ENCODE peak calls at places on chromosomes 5 and 9, in four cellular contexts. One of them, this sample, is unnamed.

GRCh38 chr9:99485461-99485860 is 263.4 kb downstream of the SEC61B start:
- DNase-seq in brain microvascular endothelial cell: peak; percentile 41
- DNase-seq in GM23248: peak; percentile 74
- DNase-seq in tibial artery: no peak
- DNase-seq in this sample: peak; percentile 48

GRCh38 chr5:50606179-50606578 is 60.3 kb upstream of the PARP8 start:
- DNase-seq in brain microvascular endothelial cell: no peak
- DNase-seq in GM23248: no peak
- DNase-seq in tibial artery: no peak
- DNase-seq in this sample: no peak

GRCh38 chr9:6907772-6908381 is 150.1 kb downstream of the KDM4C start:
- DNase-seq in brain microvascular endothelial cell: peak; percentile 24
- DNase-seq in GM23248: peak; percentile 48
- DNase-seq in tibial artery: no peak
- DNase-seq in this sample: no peak

GRCh38 chr9:105046907-105047651 is 119.1 kb upstream of the ABCA1 start:
- DNase-seq in brain microvascular endothelial cell: no peak
- DNase-seq in GM23248: no peak
- DNase-seq in tibial artery: no peak
- DNase-seq in this sample: no peak

GRCh38 chr5:174234388-174234787 is 188.9 kb downstream of the NSG2 start:
- DNase-seq in brain microvascular endothelial cell: no peak
- DNase-seq in GM23248: no peak
- DNase-seq in tibial artery: no peak
- DNase-seq in this sample: no peak

GRCh38 chr5:141766152-141766551 is 84.1 kb upstream of the ARAP3 start:
- DNase-seq in brain microvascular endothelial cell: no peak
- DNase-seq in GM23248: no peak
- DNase-seq in tibial artery: no peak
- DNase-seq in this sample: no peak

GRCh38 chr9:38339496-38339895 is 53.0 kb upstream of the ALDH1B1 start:
- DNase-seq in brain microvascular endothelial cell: no peak
- DNase-seq in GM23248: peak; percentile 82
- DNase-seq in tibial artery: no peak
- DNase-seq in this sample: no peak

GRCh38 chr9:72396247-72397091 is 31.5 kb upstream of the ZFAND5 start:
- DNase-seq in brain microvascular endothelial cell: no peak
- DNase-seq in GM23248: peak; percentile 53
- DNase-seq in tibial artery: no peak
- DNase-seq in this sample: peak; percentile 62

GRCh38 chr5:38431242-38431853 is 125.1 kb downstream of the LIFR start:
- DNase-seq in brain microvascular endothelial cell: no peak
- DNase-seq in GM23248: no peak
- DNase-seq in tibial artery: no peak
- DNase-seq in this sample: no peak

GRCh38 chr9:20512636-20513035 is 109.7 kb downstream of the MLLT3 start:
- DNase-seq in brain microvascular endothelial cell: no peak
- DNase-seq in GM23248: peak; percentile 41
- DNase-seq in tibial artery: no peak
- DNase-seq in this sample: peak; percentile 11

GRCh38 chr5:38607930-38608545 is 51.6 kb upstream of the LIFR start:
- DNase-seq in brain microvascular endothelial cell: peak; percentile 45
- DNase-seq in GM23248: no peak
- DNase-seq in tibial artery: no peak
- DNase-seq in this sample: no peak

GRCh38 chr5:71384706-71385105 is 70.7 kb upstream of the BDP1 start:
- DNase-seq in brain microvascular endothelial cell: no peak
- DNase-seq in GM23248: no peak
- DNase-seq in tibial artery: no peak
- DNase-seq in this sample: no peak

GRCh38 chr5:41883940-41884339 is 13.7 kb upstream of the OXCT1 start:
- DNase-seq in brain microvascular endothelial cell: no peak
- DNase-seq in GM23248: no peak
- DNase-seq in tibial artery: no peak
- DNase-seq in this sample: no peak

GRCh38 chr9:111038336-111039202 is at the start of gene LPAR1:
- DNase-seq in brain microvascular endothelial cell: peak; percentile 39
- DNase-seq in GM23248: peak; percentile 80
- DNase-seq in tibial artery: peak; percentile 84
- DNase-seq in this sample: no peak

GRCh38 chr5:157217289-157218024 is 36.8 kb downstream of the ITK start:
- DNase-seq in brain microvascular endothelial cell: no peak
- DNase-seq in GM23248: no peak
- DNase-seq in tibial artery: no peak
- DNase-seq in this sample: no peak

GRCh38 chr9:108933231-108933630 is 693 bp downstream of the ELP1 start:
- DNase-seq in brain microvascular endothelial cell: peak; percentile 12
- DNase-seq in GM23248: peak; percentile 64
- DNase-seq in tibial artery: no peak
- DNase-seq in this sample: no peak

GRCh38 chr9:96258967-96259366 is 43.0 kb downstream of the HSD17B3 start:
- DNase-seq in brain microvascular endothelial cell: no peak
- DNase-seq in GM23248: no peak
- DNase-seq in tibial artery: no peak
- DNase-seq in this sample: no peak

GRCh38 chr5:123092696-123093095 is 3.7 kb downstream of the PRDM6 start:
- DNase-seq in brain microvascular endothelial cell: no peak
- DNase-seq in GM23248: no peak
- DNase-seq in tibial artery: no peak
- DNase-seq in this sample: no peak

GRCh38 chr5:43294226-43294625 is 19.0 kb downstream of the HMGCS1 start:
- DNase-seq in brain microvascular endothelial cell: peak; percentile 36
- DNase-seq in GM23248: peak; percentile 68
- DNase-seq in tibial artery: no peak
- DNase-seq in this sample: no peak

GRCh38 chr9:38038307-38039089 is 30.5 kb downstream of the SHB start:
- DNase-seq in brain microvascular endothelial cell: no peak
- DNase-seq in GM23248: no peak
- DNase-seq in tibial artery: no peak
- DNase-seq in this sample: no peak

DNA sequence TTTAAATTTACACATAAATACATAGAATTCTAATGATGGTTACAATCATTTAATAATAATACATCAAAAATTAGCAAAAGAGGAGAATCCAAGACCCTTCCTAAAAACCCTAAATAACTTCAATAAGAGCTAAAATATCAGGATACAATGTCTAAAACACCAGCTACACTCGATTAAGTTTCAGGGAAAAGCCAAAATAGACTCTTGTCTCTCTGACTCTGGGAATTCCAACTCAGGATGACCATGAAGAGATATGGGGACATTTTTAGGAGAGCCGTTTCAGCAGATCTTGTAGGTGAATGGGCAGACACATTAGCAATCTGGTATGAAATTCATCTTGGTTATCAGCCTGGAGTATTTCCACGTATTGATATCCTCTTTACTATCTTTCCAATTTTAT is 193.3 kb upstream of the NR3C1 start:
- DNase-seq in brain microvascular endothelial cell: no peak
- DNase-seq in GM23248: no peak
- DNase-seq in tibial artery: no peak
- DNase-seq in this sample: no peak
- H3K4me3 ChIP-seq in brain microvascular endothelial cell: no peak overlapping the region
- H3K4me3 ChIP-seq in GM23248: no peak overlapping the region
- H3K4me3 ChIP-seq in tibial artery: no peak overlapping the region
- H3K4me3 ChIP-seq in this sample: no peak overlapping the region

DNA sequence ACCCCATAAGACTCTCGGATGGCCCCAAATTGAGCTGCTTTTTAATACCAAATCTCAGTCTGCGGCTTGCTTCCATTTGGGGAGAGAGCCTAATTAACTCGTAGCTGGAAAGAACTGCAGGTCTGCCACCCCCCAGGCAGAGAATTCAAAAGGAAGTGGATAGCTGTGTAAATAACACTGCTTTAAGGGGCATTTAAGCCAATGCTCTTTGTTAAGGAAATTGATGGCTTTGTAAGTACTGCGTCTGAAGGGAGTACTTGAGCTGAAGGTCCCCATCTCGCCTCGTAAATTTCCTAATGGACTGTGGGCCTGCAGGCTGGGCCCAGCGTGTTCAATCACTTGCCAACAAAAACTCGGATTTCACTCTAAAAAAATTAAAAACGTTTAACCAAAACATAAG is 132.7 kb downstream of the PAPPA start:
- DNase-seq in brain microvascular endothelial cell: no peak
- DNase-seq in GM23248: no peak
- DNase-seq in tibial artery: no peak
- DNase-seq in this sample: no peak
- H3K4me3 ChIP-seq in brain microvascular endothelial cell: no peak overlapping the region
- H3K4me3 ChIP-seq in GM23248: no peak overlapping the region
- H3K4me3 ChIP-seq in tibial artery: no peak overlapping the region
- H3K4me3 ChIP-seq in this sample: no peak overlapping the region

GRCh38 chr5:68960961-68961360 is 132.9 kb upstream of the SLC30A5 start:
- DNase-seq in brain microvascular endothelial cell: no peak
- DNase-seq in GM23248: no peak
- DNase-seq in tibial artery: no peak
- DNase-seq in this sample: no peak

GRCh38 chr5:68960469-68960868 is 133.3 kb upstream of the SLC30A5 start:
- DNase-seq in brain microvascular endothelial cell: no peak
- DNase-seq in GM23248: no peak
- DNase-seq in tibial artery: no peak
- DNase-seq in this sample: no peak

GRCh38 chr5:68962632-68963484 is 131.0 kb upstream of the SLC30A5 start:
- DNase-seq in brain microvascular endothelial cell: peak; percentile 60
- DNase-seq in GM23248: peak; percentile 79
- DNase-seq in tibial artery: peak; percentile 84
- DNase-seq in this sample: no peak

GRCh38 chr5:68964679-68965078 is 129.1 kb upstream of the SLC30A5 start:
- DNase-seq in brain microvascular endothelial cell: no peak
- DNase-seq in GM23248: no peak
- DNase-seq in tibial artery: no peak
- DNase-seq in this sample: no peak

GRCh38 chr5:68961762-68962161 is 132.1 kb upstream of the SLC30A5 start:
- DNase-seq in brain microvascular endothelial cell: no peak
- DNase-seq in GM23248: no peak
- DNase-seq in tibial artery: no peak
- DNase-seq in this sample: no peak
- H3K4me3 ChIP-seq in brain microvascular endothelial cell: no peak overlapping the region
- H3K4me3 ChIP-seq in GM23248: no peak overlapping the region
- H3K4me3 ChIP-seq in tibial artery: no peak overlapping the region
- H3K4me3 ChIP-seq in this sample: no peak overlapping the region

GRCh38 chr5:7073666-7074065 is 322.3 kb upstream of the ADCY2 start:
- DNase-seq in brain microvascular endothelial cell: no peak
- DNase-seq in GM23248: no peak
- DNase-seq in tibial artery: no peak
- DNase-seq in this sample: no peak

GRCh38 chr5:7074176-7074575 is 321.8 kb upstream of the ADCY2 start:
- DNase-seq in brain microvascular endothelial cell: no peak
- DNase-seq in GM23248: no peak
- DNase-seq in tibial artery: no peak
- DNase-seq in this sample: no peak

GRCh38 chr5:7080501-7080900 is 315.4 kb upstream of the ADCY2 start:
- DNase-seq in brain microvascular endothelial cell: no peak
- DNase-seq in GM23248: no peak
- DNase-seq in tibial artery: no peak
- DNase-seq in this sample: no peak

GRCh38 chr5:7078090-7078489 is 317.8 kb upstream of the ADCY2 start:
- DNase-seq in brain microvascular endothelial cell: no peak
- DNase-seq in GM23248: no peak
- DNase-seq in tibial artery: no peak
- DNase-seq in this sample: no peak

DNA sequence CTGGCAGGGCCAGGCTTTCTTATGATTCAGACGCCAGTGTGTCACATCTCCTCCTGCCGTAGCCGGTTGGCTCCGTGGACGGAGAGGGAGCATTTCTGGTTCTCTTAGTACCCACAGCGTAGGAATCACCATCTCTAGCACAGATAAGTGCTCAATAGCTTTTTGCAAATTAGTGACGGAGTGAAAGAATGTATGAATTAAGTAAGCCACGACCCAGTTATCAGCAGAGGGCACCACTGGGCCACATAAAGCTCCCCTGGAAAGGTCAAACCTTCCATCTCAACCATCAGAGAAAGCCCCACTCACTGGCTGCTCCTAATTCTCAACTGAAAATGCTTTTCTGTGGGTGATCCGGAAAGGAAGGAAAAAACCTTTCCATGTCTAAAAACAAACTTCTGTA is 317.0 kb upstream of the ADCY2 start:
- DNase-seq in brain microvascular endothelial cell: no peak
- DNase-seq in GM23248: peak; percentile 5
- DNase-seq in tibial artery: no peak
- DNase-seq in this sample: no peak
- H3K4me3 ChIP-seq in brain microvascular endothelial cell: no peak overlapping the region
- H3K4me3 ChIP-seq in GM23248: no peak overlapping the region
- H3K4me3 ChIP-seq in tibial artery: no peak overlapping the region
- H3K4me3 ChIP-seq in this sample: no peak overlapping the region

DNA sequence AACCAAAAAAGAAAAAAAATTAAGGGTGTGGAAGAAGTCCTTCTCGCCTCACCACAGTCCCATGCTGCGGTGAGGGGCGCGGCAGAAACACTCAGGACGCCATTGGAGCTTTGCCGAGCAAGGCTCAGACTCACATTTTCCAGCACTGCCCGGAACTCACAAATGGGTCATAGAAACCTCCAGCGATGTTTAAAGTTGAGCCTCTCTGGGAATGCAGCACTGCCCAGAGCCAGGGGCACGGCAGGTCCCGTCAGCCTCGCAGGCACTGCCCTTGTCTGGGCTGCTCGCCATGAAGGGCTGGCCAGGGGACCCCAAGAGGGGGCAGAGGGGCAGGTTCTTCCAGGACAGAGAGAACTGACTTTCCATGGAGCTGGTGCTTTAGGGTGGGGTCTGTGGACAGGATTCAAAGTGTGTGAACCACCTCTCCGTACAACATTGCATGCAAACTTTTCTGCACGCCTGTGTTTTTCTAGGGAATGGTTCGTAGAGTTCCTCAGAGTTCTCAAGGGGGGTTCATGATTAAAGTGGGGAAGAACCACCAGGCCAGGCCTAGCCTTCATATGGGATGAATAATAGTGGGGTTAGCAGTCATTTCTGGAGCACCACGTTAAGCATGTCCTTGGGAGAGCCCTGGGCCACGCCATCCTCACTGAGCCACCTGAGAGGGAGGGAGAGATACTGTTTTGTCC is 38.4 kb downstream of the PRRX2 start:
- DNase-seq in brain microvascular endothelial cell: no peak
- DNase-seq in GM23248: peak; percentile 95
- DNase-seq in tibial artery: peak; percentile 91
- DNase-seq in this sample: no peak
- H3K4me3 ChIP-seq in brain microvascular endothelial cell: no peak overlapping the region
- H3K4me3 ChIP-seq in GM23248: peak overlapping the region; percentile 40
- H3K4me3 ChIP-seq in tibial artery: peak overlapping the region; percentile 19
- H3K4me3 ChIP-seq in this sample: no peak overlapping the region

GRCh38 chr9:35406183-35406959 is 83.5 kb upstream of the RUSC2 start:
- DNase-seq in brain microvascular endothelial cell: no peak
- DNase-seq in GM23248: peak; percentile 17
- DNase-seq in tibial artery: no peak
- DNase-seq in this sample: no peak
- H3K4me3 ChIP-seq in brain microvascular endothelial cell: peak overlapping the region; percentile 17
- H3K4me3 ChIP-seq in GM23248: no peak overlapping the region
- H3K4me3 ChIP-seq in tibial artery: no peak overlapping the region
- H3K4me3 ChIP-seq in this sample: no peak overlapping the region

GRCh38 chr9:136010615-136011341 is 49.6 kb upstream of the UBAC1 start:
- DNase-seq in brain microvascular endothelial cell: no peak
- DNase-seq in GM23248: no peak
- DNase-seq in tibial artery: no peak
- DNase-seq in this sample: no peak
- H3K4me3 ChIP-seq in brain microvascular endothelial cell: no peak overlapping the region
- H3K4me3 ChIP-seq in GM23248: no peak overlapping the region
- H3K4me3 ChIP-seq in tibial artery: no peak overlapping the region
- H3K4me3 ChIP-seq in this sample: no peak overlapping the region